ENCODE peak calls at places on chromosomes 2 and 18, in seven cellular contexts. One of them, this sample, is unnamed. For H3K4me1, the result is how much of the 10 kb centered on the place peaks cover.

GRCh38 chr2:120854014-120854620 is 118.4 kb downstream of the GLI2 start:
- DNase-seq in neural progenitor cell: no peak
- DNase-seq in esophagus squamous epithelium: no peak
- DNase-seq in adrenal gland: no peak
- DNase-seq in H9: no peak
- DNase-seq in lung: no peak
- DNase-seq in heart left ventricle: no peak
- DNase-seq in this sample: no peak

GRCh38 chr2:45891719-45892118 is 240.2 kb downstream of the PRKCE start:
- DNase-seq in heart left ventricle: no peak
- DNase-seq in adrenal gland: no peak
- DNase-seq in H9: no peak
- DNase-seq in esophagus squamous epithelium: no peak
- DNase-seq in neural progenitor cell: no peak
- DNase-seq in lung: no peak
- DNase-seq in this sample: no peak

GRCh38 chr2:178195390-178196166 is 1.3 kb downstream of the OSBPL6 start:
- DNase-seq in lung: no peak
- DNase-seq in esophagus squamous epithelium: no peak
- DNase-seq in H9: no peak
- DNase-seq in neural progenitor cell: no peak
- DNase-seq in heart left ventricle: no peak
- DNase-seq in adrenal gland: no peak
- DNase-seq in this sample: no peak

GRCh38 chr2:12074126-12074883 is 327.9 kb downstream of the LPIN1 start:
- DNase-seq in adrenal gland: no peak
- DNase-seq in neural progenitor cell: peak
- DNase-seq in esophagus squamous epithelium: no peak
- DNase-seq in H9: no peak
- DNase-seq in lung: no peak
- DNase-seq in heart left ventricle: no peak
- DNase-seq in this sample: no peak

GRCh38 chr2:210189452-210190143 is 18.4 kb upstream of the KANSL1L start:
- DNase-seq in esophagus squamous epithelium: no peak
- DNase-seq in heart left ventricle: no peak
- DNase-seq in lung: no peak
- DNase-seq in H9: no peak
- DNase-seq in adrenal gland: no peak
- DNase-seq in neural progenitor cell: no peak
- DNase-seq in this sample: no peak

GRCh38 chr2:14761118-14761517 is 128.6 kb downstream of the LRATD1 start:
- DNase-seq in heart left ventricle: no peak
- DNase-seq in adrenal gland: no peak
- DNase-seq in lung: no peak
- DNase-seq in H9: no peak
- DNase-seq in neural progenitor cell: no peak
- DNase-seq in esophagus squamous epithelium: no peak
- DNase-seq in this sample: no peak

GRCh38 chr18:12580630-12581342 is 77.1 kb downstream of the SPIRE1 start:
- DNase-seq in H9: no peak
- DNase-seq in adrenal gland: no peak
- DNase-seq in neural progenitor cell: no peak
- DNase-seq in lung: peak
- DNase-seq in heart left ventricle: no peak
- DNase-seq in esophagus squamous epithelium: no peak
- DNase-seq in this sample: no peak

GRCh38 chr2:129281761-129282160 is 697.7 kb upstream of the RAB6C start:
- DNase-seq in esophagus squamous epithelium: no peak
- DNase-seq in neural progenitor cell: no peak
- DNase-seq in H9: no peak
- DNase-seq in adrenal gland: no peak
- DNase-seq in heart left ventricle: no peak
- DNase-seq in lung: no peak
- DNase-seq in this sample: no peak

GRCh38 chr2:16553222-16553621 is 112.4 kb downstream of the CYRIA start:
- DNase-seq in lung: peak
- DNase-seq in H9: peak
- DNase-seq in esophagus squamous epithelium: no peak
- DNase-seq in heart left ventricle: peak
- DNase-seq in neural progenitor cell: peak
- DNase-seq in adrenal gland: peak
- DNase-seq in this sample: no peak

GRCh38 chr2:171939754-171940093 is 17.5 kb downstream of the HAT1 start:
- DNase-seq in adrenal gland: no peak
- DNase-seq in neural progenitor cell: no peak
- DNase-seq in H9: no peak
- DNase-seq in lung: no peak
- DNase-seq in esophagus squamous epithelium: no peak
- DNase-seq in heart left ventricle: no peak
- DNase-seq in this sample: no peak

GRCh38 chr2:46032996-46033395 is 264.2 kb upstream of the EPAS1 start:
- DNase-seq in esophagus squamous epithelium: no peak
- DNase-seq in H9: no peak
- DNase-seq in lung: no peak
- DNase-seq in adrenal gland: no peak
- DNase-seq in neural progenitor cell: no peak
- DNase-seq in heart left ventricle: no peak
- DNase-seq in this sample: no peak

GRCh38 chr2:29317801-29318485 is 202.7 kb downstream of the CLIP4 start:
- DNase-seq in esophagus squamous epithelium: no peak
- DNase-seq in heart left ventricle: no peak
- DNase-seq in adrenal gland: no peak
- DNase-seq in neural progenitor cell: no peak
- DNase-seq in H9: no peak
- DNase-seq in lung: no peak
- DNase-seq in this sample: no peak

GRCh38 chr2:69616755-69617154 is 26.8 kb downstream of the AAK1 start:
- DNase-seq in heart left ventricle: no peak
- DNase-seq in esophagus squamous epithelium: no peak
- DNase-seq in neural progenitor cell: no peak
- DNase-seq in H9: no peak
- DNase-seq in lung: no peak
- DNase-seq in adrenal gland: peak
- DNase-seq in this sample: no peak

GRCh38 chr2:2800697-2801096 is 469.6 kb upstream of the MYT1L start:
- DNase-seq in lung: no peak
- DNase-seq in H9: no peak
- DNase-seq in esophagus squamous epithelium: no peak
- DNase-seq in neural progenitor cell: no peak
- DNase-seq in adrenal gland: no peak
- DNase-seq in heart left ventricle: no peak
- DNase-seq in this sample: no peak

GRCh38 chr2:236659758-236660150 is 90.1 kb downstream of the ACKR3 start:
- DNase-seq in heart left ventricle: no peak
- DNase-seq in neural progenitor cell: no peak
- DNase-seq in H9: no peak
- DNase-seq in adrenal gland: no peak
- DNase-seq in lung: peak
- DNase-seq in esophagus squamous epithelium: no peak
- DNase-seq in this sample: no peak

GRCh38 chr2:219289537-219290361 is 10.6 kb downstream of the DNAJB2 start:
- DNase-seq in adrenal gland: peak
- DNase-seq in H9: no peak
- DNase-seq in heart left ventricle: peak
- DNase-seq in lung: peak
- DNase-seq in neural progenitor cell: no peak
- DNase-seq in esophagus squamous epithelium: no peak
- DNase-seq in this sample: peak

GRCh38 chr2:43692428-43692994 is 16.3 kb upstream of the C1GALT1C1L start:
- DNase-seq in adrenal gland: no peak
- DNase-seq in H9: no peak
- DNase-seq in esophagus squamous epithelium: no peak
- DNase-seq in neural progenitor cell: no peak
- DNase-seq in lung: no peak
- DNase-seq in heart left ventricle: no peak
- DNase-seq in this sample: no peak

GRCh38 chr2:70627499-70627898 is 73.9 kb upstream of the TGFA start:
- DNase-seq in heart left ventricle: peak
- DNase-seq in neural progenitor cell: no peak
- DNase-seq in lung: no peak
- DNase-seq in esophagus squamous epithelium: no peak
- DNase-seq in H9: no peak
- DNase-seq in adrenal gland: no peak
- DNase-seq in this sample: no peak

GRCh38 chr2:36380624-36381481 is 25.3 kb downstream of the CRIM1 start:
- DNase-seq in esophagus squamous epithelium: no peak
- DNase-seq in lung: no peak
- DNase-seq in heart left ventricle: peak
- DNase-seq in H9: peak
- DNase-seq in adrenal gland: no peak
- DNase-seq in neural progenitor cell: peak
- DNase-seq in this sample: peak

GRCh38 chr2:36376319-36376765 is 20.8 kb downstream of the CRIM1 start:
- DNase-seq in adrenal gland: peak
- DNase-seq in H9: no peak
- DNase-seq in lung: peak
- DNase-seq in neural progenitor cell: no peak
- DNase-seq in heart left ventricle: peak
- DNase-seq in esophagus squamous epithelium: no peak
- DNase-seq in this sample: peak

GRCh38 chr2:36379710-36380448 is 24.3 kb downstream of the CRIM1 start:
- DNase-seq in lung: no peak
- DNase-seq in esophagus squamous epithelium: no peak
- DNase-seq in heart left ventricle: no peak
- DNase-seq in adrenal gland: no peak
- DNase-seq in H9: no peak
- DNase-seq in neural progenitor cell: no peak
- DNase-seq in this sample: no peak

GRCh38 chr2:36374586-36374985 is 19.0 kb downstream of the CRIM1 start:
- DNase-seq in adrenal gland: no peak
- DNase-seq in esophagus squamous epithelium: no peak
- DNase-seq in lung: no peak
- DNase-seq in H9: no peak
- DNase-seq in heart left ventricle: no peak
- DNase-seq in neural progenitor cell: no peak
- DNase-seq in this sample: no peak

GRCh38 chr2:36376992-36377738 is 21.6 kb downstream of the CRIM1 start:
- DNase-seq in H9: no peak
- DNase-seq in heart left ventricle: no peak
- DNase-seq in lung: no peak
- DNase-seq in adrenal gland: no peak
- DNase-seq in neural progenitor cell: no peak
- DNase-seq in esophagus squamous epithelium: no peak
- DNase-seq in this sample: no peak
- H3K27ac ChIP-seq in H9: no peak
- H3K27ac ChIP-seq in heart left ventricle: no peak
- H3K27ac ChIP-seq in lung: no peak
- H3K27ac ChIP-seq in adrenal gland: no peak
- H3K27ac ChIP-seq in neural progenitor cell: no peak
- H3K27ac ChIP-seq in esophagus squamous epithelium: peak
- H3K27ac ChIP-seq in this sample: no peak

DNA sequence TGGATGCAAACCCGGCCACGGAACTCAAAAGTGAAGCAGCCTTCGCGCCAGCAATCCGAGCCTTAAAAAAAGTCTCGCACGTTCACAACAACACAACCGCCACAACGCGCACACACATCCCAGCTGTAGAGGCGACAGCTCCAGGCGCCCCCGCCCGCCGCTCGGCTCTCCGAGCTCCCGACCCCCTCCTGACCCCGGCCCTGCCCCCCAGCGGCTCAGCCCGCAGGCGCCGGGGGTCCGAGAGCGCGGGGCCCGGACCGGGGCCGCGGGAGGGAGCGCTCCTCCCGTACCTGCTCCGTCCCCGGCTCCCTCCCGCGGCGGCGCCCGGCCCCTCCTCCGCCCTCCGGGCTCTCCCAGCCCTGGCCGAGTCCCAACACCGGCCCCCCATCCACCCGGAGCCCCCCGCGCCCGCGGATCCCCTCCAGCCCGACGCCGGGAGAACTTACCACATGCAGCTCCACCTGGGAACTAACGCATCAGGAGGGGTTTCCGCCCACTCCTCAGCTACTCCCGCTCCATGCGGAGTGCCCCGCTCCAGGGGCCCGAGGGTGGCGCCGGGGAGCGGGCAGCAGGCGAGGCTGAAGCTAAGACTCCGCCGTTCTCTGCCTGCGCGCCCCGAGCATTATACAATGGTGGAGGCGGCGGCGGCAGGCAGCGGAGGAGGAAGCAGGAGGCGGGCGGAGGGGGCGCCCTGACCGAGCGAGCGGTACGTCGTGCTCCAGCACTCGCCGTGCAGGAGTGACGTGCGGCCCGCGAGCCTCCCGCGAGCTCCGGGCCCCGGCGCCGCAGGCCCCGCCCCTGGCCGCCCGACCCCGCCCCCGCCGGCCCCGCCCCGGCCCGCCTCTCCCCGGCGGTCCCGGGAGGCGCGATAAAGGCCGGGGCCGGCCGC is at the start of gene SERTAD2:
- DNase-seq in lung: peak
- DNase-seq in esophagus squamous epithelium: peak
- DNase-seq in H9: peak
- DNase-seq in heart left ventricle: peak
- DNase-seq in neural progenitor cell: peak
- DNase-seq in adrenal gland: peak
- DNase-seq in this sample: peak
- H3K4me1 ChIP-seq in lung: under half
- H3K4me1 ChIP-seq in esophagus squamous epithelium: half or more
- H3K4me1 ChIP-seq in H9: under half
- H3K4me1 ChIP-seq in heart left ventricle: under half
- H3K4me1 ChIP-seq in neural progenitor cell: under half
- H3K4me1 ChIP-seq in adrenal gland: under half
- H3K4me1 ChIP-seq in this sample: half or more

GRCh38 chr2:72581560-72582181 is 244.2 kb downstream of the EXOC6B start:
- DNase-seq in H9: peak
- DNase-seq in lung: no peak
- DNase-seq in heart left ventricle: no peak
- DNase-seq in esophagus squamous epithelium: no peak
- DNase-seq in adrenal gland: no peak
- DNase-seq in neural progenitor cell: peak
- DNase-seq in this sample: no peak
- TF ChIP-seq CTCF in H9: peak
- TF ChIP-seq CTCF in lung: no peak
- TF ChIP-seq CTCF in heart left ventricle: no peak
- TF ChIP-seq CTCF in esophagus squamous epithelium: peak
- TF ChIP-seq CTCF in adrenal gland: no peak
- TF ChIP-seq CTCF in neural progenitor cell: peak
- TF ChIP-seq CTCF in this sample: no peak

DNA sequence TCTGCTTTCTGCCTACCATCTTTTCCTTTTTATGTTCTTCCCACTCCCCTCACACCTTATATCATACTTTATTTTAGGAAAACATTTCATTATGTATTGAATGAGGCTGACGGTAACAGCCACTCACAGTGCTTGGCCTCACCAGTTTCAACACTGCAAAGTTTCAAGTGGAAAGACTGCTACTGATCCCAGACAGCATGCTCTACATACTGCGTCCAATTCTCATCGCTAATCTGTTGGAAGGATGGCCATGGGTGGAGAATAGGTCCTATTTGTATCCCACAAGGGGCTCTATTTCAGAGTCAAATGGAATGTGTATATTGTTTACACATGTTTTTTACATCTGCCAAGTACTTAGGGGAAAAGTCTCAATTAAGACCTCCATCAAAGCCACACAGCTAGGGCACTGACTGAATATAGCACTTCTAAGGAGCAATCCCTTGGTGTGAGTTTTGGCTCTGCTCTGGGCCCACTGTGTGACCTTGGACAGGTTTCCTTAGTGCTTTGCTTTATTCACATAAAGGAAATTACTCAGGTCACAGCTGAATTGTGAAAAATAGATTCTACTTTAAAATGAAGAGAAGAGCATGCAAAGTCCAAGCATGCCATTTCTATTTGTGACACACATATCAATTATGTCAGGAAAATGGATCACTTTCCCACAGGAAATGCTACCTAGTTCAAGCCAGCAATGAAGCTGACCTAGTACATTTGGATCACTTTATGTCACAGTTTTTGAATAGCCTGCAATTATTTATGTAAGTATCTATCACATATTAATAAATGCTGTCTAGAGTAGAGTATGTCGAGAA is 112.9 kb upstream of the STK17B start:
- DNase-seq in H9: no peak
- DNase-seq in lung: no peak
- DNase-seq in heart left ventricle: no peak
- DNase-seq in esophagus squamous epithelium: no peak
- DNase-seq in adrenal gland: no peak
- DNase-seq in neural progenitor cell: no peak
- DNase-seq in this sample: no peak
- H3K27ac ChIP-seq in H9: no peak
- H3K27ac ChIP-seq in lung: no peak
- H3K27ac ChIP-seq in heart left ventricle: peak
- H3K27ac ChIP-seq in esophagus squamous epithelium: no peak
- H3K27ac ChIP-seq in adrenal gland: no peak
- H3K27ac ChIP-seq in neural progenitor cell: no peak
- H3K27ac ChIP-seq in this sample: peak